ENCODE peak calls at places on chromosome 4, in six cellular contexts. O is central memory CD8-positive, alpha-beta T cell; Y is activated B cell treated with CpG ODN at 0.5 μM for 24 hours; S is left cardiac atrium; P is left lung; R is IMR-90. D is an unnamed sample.

GRCh38 chr4:26765515-26765914 is 95.1 kb upstream of the STIM2 start:
- ATAC-seq in Y (no peak), R (no peak), P (no peak), S (no peak), O (no peak), D (no peak)

GRCh38 chr4:153785830-153786721 is 2.8 kb downstream of the SFRP2 start:
- ATAC-seq in Y (no peak), P (peak; percentile 34), R (no peak), S (no peak), O (no peak), D (no peak)

GRCh38 chr4:88689877-88690276 is 7.8 kb downstream of the NAP1L5 start:
- ATAC-seq in R (peak; percentile 32), O (no peak), S (no peak), P (no peak), Y (no peak), D (no peak)

GRCh38 chr4:59994118-59994517 is 1206.0 kb upstream of the ADGRL3 start:
- ATAC-seq in S (no peak), Y (no peak), R (no peak), P (no peak), O (no peak), D (no peak)

GRCh38 chr4:108636246-108636645 is 14.2 kb upstream of the OSTC start:
- ATAC-seq in S (no peak), Y (no peak), P (no peak), O (no peak), R (no peak), D (no peak)

GRCh38 chr4:138958519-138958918 is 57.1 kb upstream of the NOCT start:
- ATAC-seq in Y (no peak), P (no peak), O (no peak), R (no peak), S (no peak), D (no peak)

GRCh38 chr4:67875011-67875410 is 8.8 kb downstream of the TMPRSS11D start:
- ATAC-seq in O (no peak), R (no peak), Y (no peak), S (no peak), P (no peak), D (no peak)

GRCh38 chr4:35918491-35918977 is 325.8 kb downstream of the ARAP2 start:
- ATAC-seq in R (no peak), S (no peak), P (no peak), Y (no peak), O (no peak), D (no peak)

GRCh38 chr4:66108898-66109297 is 438.6 kb upstream of the EPHA5 start:
- ATAC-seq in R (no peak), S (no peak), P (no peak), Y (no peak), O (no peak), D (no peak)

GRCh38 chr4:74480267-74480666 is 35.3 kb downstream of the AREG start:
- ATAC-seq in S (no peak), O (no peak), R (no peak), P (no peak), Y (no peak), D (peak; percentile 7)

GRCh38 chr4:151671541-151672059 is 89.2 kb downstream of the GATB start:
- ATAC-seq in O (no peak), P (no peak), Y (no peak), S (peak; percentile 17), R (no peak), D (no peak)

GRCh38 chr4:153137168-153137567 is 67.1 kb upstream of the TRIM2 start:
- ATAC-seq in O (no peak), S (peak; percentile 72), P (peak; percentile 68), Y (no peak), R (peak; percentile 92), D (no peak)

D was measured in stimulated activated memory B cell treated with anti-CD40 and anti-IgM and Interleukin-4, amounts not matched to agents 10 μg/mL and 1 μg/mL and 100 μg/mL, for 72 hours.